ENCODE peak calls at places on chromosome 19, in eight cellular contexts. A, D, J, G, S, F, U and O are unnamed samples.
A peak's percentile ranks its signal among the peaks of the same experiment; 100 is the strongest.

GRCh38 chr19:940591-941291 is 14.9 kb downstream of the ARID3A start:
- DNase-seq in U (no peak), S (no peak), F (no peak), G (no peak), D (peak; percentile 93), A (peak; percentile 66), J (no peak), O (no peak)

GRCh38 chr19:934865-935422 is 9.1 kb downstream of the ARID3A start:
- DNase-seq in F (no peak), S (no peak), A (peak; percentile 68), D (peak; percentile 85), G (peak; percentile 80), U (no peak), J (no peak), O (no peak)

GRCh38 chr19:10112895-10113591 is 1.6 kb downstream of the P2RY11 start:
- DNase-seq in F (no peak), D (peak; percentile 75), U (peak; percentile 46), J (peak; percentile 89), S (peak; percentile 73), G (peak; percentile 68), A (peak; percentile 68), O (peak; percentile 62)

GRCh38 chr19:3114018-3114726 is 20.0 kb downstream of the GNA11 start:
- DNase-seq in F (no peak), D (no peak), S (no peak), G (no peak), A (no peak), J (no peak), U (no peak), O (no peak)

GRCh38 chr19:12891553-12892021 is 627 bp downstream of the GCDH start:
- DNase-seq in D (no peak), F (no peak), G (no peak), J (peak; percentile 50), S (no peak), U (peak; percentile 26), A (peak; percentile 23), O (no peak)

GRCh38 chr19:14118165-14119051 is 846 bp upstream of the PRKACA start:
- DNase-seq in A (no peak), D (peak; percentile 42), F (no peak), G (peak; percentile 72), U (no peak), J (peak; percentile 37), S (no peak), O (peak; percentile 33)

GRCh38 chr19:1363599-1363998 is 20.1 kb upstream of the NDUFS7 start:
- DNase-seq in A (no peak), J (no peak), U (no peak), D (no peak), S (no peak), F (no peak), G (no peak), O (no peak)

GRCh38 chr19:9818175-9818733 is 625 bp downstream of the FBXL12 start:
- DNase-seq in A (no peak), F (no peak), U (no peak), J (no peak), D (no peak), G (no peak), S (peak; percentile 13), O (no peak)

GRCh38 chr19:34274284-34274826 is 20.0 kb downstream of the GARRE1 start:
- DNase-seq in F (no peak), A (no peak), S (no peak), G (no peak), U (no peak), D (no peak), J (no peak), O (no peak)
- TF ChIP-seq CTCF in F (no peak), A (no peak), S (no peak), G (no peak), U (no peak), D (peak; percentile 25), J (no peak), O (no peak)

GRCh38 chr19:47598407-47599349 is 10.3 kb upstream of the BICRA start:
- DNase-seq in S (no peak), F (peak; percentile 61), A (peak; percentile 94), U (no peak), D (no peak), J (peak; percentile 97), G (peak; percentile 90), O (peak; percentile 65)
- TF ChIP-seq EZH2phosphoT487 in S (no peak), F (no peak), A (no peak), U (no peak), D (no peak), J (no peak), G (no peak), O (no peak)

GRCh38 chr19:42356686-42357085 is 31.3 kb downstream of the MEGF8 start:
- DNase-seq in U (no peak), S (no peak), J (no peak), A (no peak), G (no peak), D (no peak), F (no peak), O (no peak)
- H3K4me2 ChIP-seq in U (no peak overlapping the region), S (no peak overlapping the region), J (no peak overlapping the region), A (no peak overlapping the region), G (no peak overlapping the region), D (no peak overlapping the region), F (no peak overlapping the region), O (no peak overlapping the region)

GRCh38 chr19:39037194-39037593 is 4.8 kb upstream of the FBXO27 start:
- DNase-seq in A (no peak), F (no peak), D (no peak), G (no peak), J (no peak), U (no peak), S (no peak), O (no peak)

GRCh38 chr19:39032164-39032918 is at the start of gene FBXO27:
- DNase-seq in D (peak; percentile 84), U (no peak), A (peak; percentile 33), S (no peak), G (peak; percentile 35), F (peak; percentile 16), J (peak; percentile 96), O (peak; percentile 72)

GRCh38 chr19:39038098-39038497 is 5.7 kb upstream of the FBXO27 start:
- DNase-seq in D (peak; percentile 71), J (peak; percentile 89), S (no peak), A (peak; percentile 42), G (peak; percentile 74), F (peak; percentile 37), U (no peak), O (peak; percentile 87)
- TF ChIP-seq CTCF in D (peak; percentile 39), J (peak; percentile 33), S (no peak), A (peak; percentile 32), G (peak; percentile 36), F (peak; percentile 36), U (peak; percentile 12), O (no peak)

DNA sequence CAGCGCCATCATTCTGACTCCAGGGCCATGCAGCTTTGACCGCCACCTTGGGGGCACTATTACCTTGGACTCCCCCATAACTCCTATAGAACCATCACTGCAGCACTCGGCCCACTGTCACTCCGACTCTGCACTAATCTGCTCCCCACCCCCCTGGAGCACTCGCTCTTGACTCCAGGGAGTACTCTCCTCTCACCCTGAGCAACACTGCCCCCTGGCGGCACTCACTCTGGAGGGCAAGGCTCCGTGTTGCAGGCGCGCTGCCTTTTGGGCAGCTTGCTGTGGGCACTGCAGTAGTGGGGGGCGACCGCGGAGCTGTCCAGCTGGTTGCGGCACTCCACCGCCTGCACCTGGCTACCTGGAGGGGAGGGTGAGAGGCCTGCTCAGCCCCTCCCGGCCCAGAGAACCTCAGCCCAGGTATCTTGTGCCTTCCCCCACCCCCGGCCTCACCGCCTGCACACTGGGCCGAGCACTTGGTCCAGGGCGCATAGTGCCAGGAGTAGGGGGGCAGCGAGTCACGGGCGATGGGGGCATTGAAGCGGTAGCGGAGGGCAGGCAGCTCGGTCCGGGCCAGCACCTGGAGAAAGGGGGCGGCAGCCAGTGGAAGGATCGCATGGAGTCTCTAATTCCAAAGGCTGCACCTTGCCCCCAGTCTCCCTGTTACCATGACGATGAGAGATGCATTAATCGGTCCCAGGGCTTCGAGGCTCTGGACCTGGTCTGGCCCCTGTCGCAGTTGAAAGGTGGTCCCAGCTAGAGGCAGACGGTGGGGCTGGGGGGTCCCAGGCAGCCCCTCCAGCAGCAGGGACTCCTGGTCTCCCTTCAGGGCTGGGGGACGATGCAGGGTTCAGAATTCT is 8.9 kb upstream of the MYO1F start:
- DNase-seq in J (peak; percentile 97), S (peak; percentile 47), D (peak; percentile 59), F (peak; percentile 49), G (peak; percentile 58), U (peak; percentile 49), A (peak; percentile 85), O (peak; percentile 90)
- TF ChIP-seq EZH2phosphoT487 in J (no peak), S (no peak), D (no peak), F (no peak), G (no peak), U (no peak), A (no peak), O (no peak)

DNA sequence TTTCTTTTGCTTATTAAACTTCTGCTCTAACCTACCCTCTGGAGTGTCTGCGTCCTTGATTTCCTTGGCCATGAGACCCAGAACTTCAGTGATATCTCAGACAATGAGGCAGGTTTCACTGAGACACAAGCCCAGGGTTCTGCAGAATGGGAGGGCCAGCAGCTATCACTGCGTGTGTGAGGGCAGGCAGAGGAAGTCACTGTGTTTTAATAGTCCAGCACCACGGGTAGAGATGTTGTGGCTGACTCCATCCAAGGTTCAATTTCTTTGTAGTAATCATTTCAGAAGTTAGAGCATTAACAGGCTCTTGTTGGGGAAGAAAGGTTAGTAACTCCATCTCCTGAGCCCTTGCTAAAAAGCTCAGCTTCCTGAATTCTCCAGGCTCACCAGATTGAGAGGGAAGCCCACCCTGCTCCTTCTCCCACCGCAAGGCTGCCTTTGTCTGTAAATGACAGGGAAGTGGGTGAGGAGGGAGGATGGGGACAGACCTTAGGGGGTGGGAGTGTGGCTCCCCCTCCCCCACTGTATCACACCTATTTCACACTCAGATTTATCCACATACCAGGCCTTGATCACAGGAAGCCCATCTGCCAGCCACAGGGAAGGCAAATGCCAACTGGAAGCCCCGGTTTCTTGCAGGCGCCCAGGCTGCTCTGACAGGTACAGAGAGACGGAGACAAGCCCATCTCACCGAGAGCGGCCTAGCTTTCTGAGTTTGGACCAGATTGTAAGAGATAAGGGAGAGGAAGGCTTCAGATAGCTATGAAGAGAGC is 2.1 kb downstream of the C19orf12 start:
- DNase-seq in S (no peak), F (no peak), D (no peak), A (no peak), U (no peak), J (no peak), G (no peak), O (no peak)
- H3K4me2 ChIP-seq in S (peak overlapping the region; percentile 77), F (no peak overlapping the region), D (no peak overlapping the region), A (no peak overlapping the region), U (no peak overlapping the region), J (no peak overlapping the region), G (peak overlapping the region; percentile 94), O (no peak overlapping the region)